ENCODE peak calls at places on chromosomes 6 and 20, in seven cellular contexts. L is putamen, N is amniotic stem cell, R is amniotic epithelial cell, Q is T-helper 22 cell, K is astrocyte of the spinal cord, C is memory B cell. P is an unnamed sample.

GRCh38 chr6:36071714-36072113 is 44.1 kb downstream of the MAPK14 start:
- DNase-seq in L (no peak), N (no peak), R (no peak), Q (no peak), K (no peak), C (no peak), P (no peak)

GRCh38 chr20:46053416-46053815 is 24.4 kb downstream of the SLC12A5 start:
- DNase-seq in L (no peak), N (no peak), R (no peak), Q (no peak), K (no peak), C (no peak), P (no peak)

GRCh38 chr6:43910638-43911353 is 140.8 kb downstream of the VEGFA start:
- DNase-seq in L (no peak), N (no peak), R (peak; percentile 57), Q (no peak), K (peak; percentile 66), C (no peak), P (no peak)

GRCh38 chr6:158500016-158500735 is 59.7 kb upstream of the TMEM181 start:
- DNase-seq in L (no peak), N (peak; percentile 15), R (peak; percentile 72), Q (no peak), K (peak; percentile 54), C (no peak), P (peak; percentile 10)

GRCh38 chr6:144920391-144920983 is 635.4 kb downstream of the UTRN start:
- DNase-seq in L (no peak), N (no peak), R (no peak), Q (no peak), K (no peak), C (no peak), P (no peak)

GRCh38 chr20:44714701-44715494 is at the start of gene CCN5:
- DNase-seq in L (peak; percentile 58), N (no peak), R (peak; percentile 88), Q (no peak), K (peak; percentile 84), C (no peak), P (peak; percentile 81)

GRCh38 chr6:128343666-128344065 is 176.7 kb downstream of the PTPRK start:
- DNase-seq in L (no peak), N (no peak), R (no peak), Q (no peak), K (no peak), C (no peak), P (no peak)

GRCh38 chr20:10686356-10687169 is 12.8 kb upstream of the JAG1 start:
- DNase-seq in L (no peak), N (no peak), R (no peak), Q (no peak), K (no peak), C (no peak), P (no peak)

GRCh38 chr20:62365814-62366369 is 1.2 kb downstream of the LAMA5 start:
- DNase-seq in L (no peak), N (no peak), R (no peak), Q (no peak), K (no peak), C (no peak), P (no peak)

GRCh38 chr6:119241124-119241491 is 108.5 kb downstream of the MAN1A1 start:
- DNase-seq in L (no peak), N (peak; percentile 18), R (peak; percentile 47), Q (no peak), K (peak; percentile 47), C (no peak), P (no peak)

GRCh38 chr6:144027927-144028587 is 20.0 kb upstream of the PLAGL1 start:
- DNase-seq in L (no peak), N (no peak), R (no peak), Q (no peak), K (no peak), C (no peak), P (no peak)

GRCh38 chr6:162582381-162582780 is 145.2 kb downstream of the PRKN start:
- DNase-seq in L (no peak), N (no peak), R (no peak), Q (no peak), K (no peak), C (no peak), P (no peak)

GRCh38 chr6:111353914-111354464 is 129.0 kb downstream of the REV3L start:
- DNase-seq in L (no peak), N (no peak), R (peak; percentile 84), Q (no peak), K (no peak), C (no peak), P (no peak)

GRCh38 chr6:140319209-140319608 is 944.8 kb upstream of the CITED2 start:
- DNase-seq in L (no peak), N (no peak), R (peak; percentile 41), Q (no peak), K (peak; percentile 70), C (no peak), P (no peak)

GRCh38 chr6:151026021-151026663 is 160.6 kb downstream of the MTHFD1L start:
- DNase-seq in L (no peak), N (no peak), R (no peak), Q (no peak), K (no peak), C (no peak), P (no peak)

GRCh38 chr6:30681696-30682180 is 4.7 kb downstream of the PPP1R18 start:
- DNase-seq in L (no peak), N (no peak), R (no peak), Q (no peak), K (no peak), C (no peak), P (no peak)

GRCh38 chr20:46154796-46155195 is 36.7 kb downstream of the CD40 start:
- DNase-seq in L (no peak), N (no peak), R (no peak), Q (no peak), K (no peak), C (no peak), P (no peak)

GRCh38 chr6:54719633-54720032 is 126.9 kb upstream of the FAM83B start:
- DNase-seq in L (no peak), N (no peak), R (no peak), Q (no peak), K (no peak), C (no peak), P (no peak)

GRCh38 chr6:83127258-83127657 is 59.8 kb downstream of the DOP1A start:
- DNase-seq in L (no peak), N (no peak), R (no peak), Q (no peak), K (no peak), C (no peak), P (no peak)

GRCh38 chr6:147022041-147022440 is 182.2 kb upstream of the STXBP5 start:
- DNase-seq in L (no peak), N (no peak), R (peak; percentile 82), Q (no peak), K (peak; percentile 70), C (no peak), P (no peak)

GRCh38 chr6:104955927-104956662 is 812 bp upstream of the LIN28B start:
- DNase-seq in L (no peak), N (no peak), R (no peak), Q (no peak), K (no peak), C (no peak), P (no peak)

GRCh38 chr20:47493954-47494293 is 7.8 kb upstream of the NCOA3 start:
- DNase-seq in L (no peak), N (no peak), R (no peak), Q (no peak), K (no peak), C (no peak), P (no peak)

GRCh38 chr6:33213989-33214335 is 5.7 kb downstream of the RING1 start:
- DNase-seq in L (no peak), N (no peak), R (no peak), Q (no peak), K (no peak), C (no peak), P (no peak)

GRCh38 chr20:10922941-10923340 is 249.1 kb upstream of the JAG1 start:
- DNase-seq in L (no peak), N (peak; percentile 62), R (peak; percentile 91), Q (no peak), K (peak; percentile 92), C (no peak), P (peak; percentile 75)

GRCh38 chr6:9628819-9629218 is 786.1 kb downstream of the TFAP2A start:
- DNase-seq in L (no peak), N (no peak), R (peak; percentile 22), Q (no peak), K (no peak), C (no peak), P (no peak)

GRCh38 chr6:18498408-18498807 is 111.3 kb downstream of the RNF144B start:
- DNase-seq in L (no peak), N (no peak), R (no peak), Q (no peak), K (no peak), C (no peak), P (no peak)

GRCh38 chr6:162715601-162716000 is 12.0 kb downstream of the PRKN start:
- DNase-seq in L (no peak), N (no peak), R (no peak), Q (no peak), K (no peak), C (no peak), P (no peak)

P was measured in COLO829.